ENCODE peak calls at places on chromosomes 13 and 19, in four cellular contexts. K is occipital lobe, T is NCI-H2029 treated with DMSO at 0.1 percent for 48 hours, G is HL-60. O is an unnamed sample.

GRCh38 chr19:8640402-8641004 is 10.1 kb downstream of the NFILZ start:
- DNase-seq in K (no peak), T (no peak), G (peak), O (no peak)

GRCh38 chr13:90445179-90445578 is 902.3 kb upstream of the MIR17HG start:
- DNase-seq in K (no peak), T (no peak), G (no peak), O (no peak)

GRCh38 chr13:57557979-57558529 is 73.5 kb upstream of the PCDH17 start:
- DNase-seq in K (no peak), T (no peak), G (no peak), O (no peak)

GRCh38 chr19:7267792-7268736 is 26.1 kb downstream of the INSR start:
- DNase-seq in K (no peak), T (no peak), G (peak), O (no peak)

GRCh38 chr13:51861728-51862300 is at the start of gene CCDC70:
- DNase-seq in K (no peak), T (no peak), G (no peak), O (no peak)

GRCh38 chr19:49570138-49570856 is 10.1 kb downstream of the NOSIP start:
- DNase-seq in K (no peak), T (peak), G (peak), O (no peak)

GRCh38 chr13:39773833-39774232 is 118.4 kb downstream of the COG6 start:
- DNase-seq in K (no peak), T (no peak), G (no peak), O (no peak)

GRCh38 chr19:41219924-41220567 is 1.0 kb downstream of the AXL start:
- DNase-seq in K (no peak), T (no peak), G (no peak), O (no peak)

GRCh38 chr13:20411638-20412342 is 113.9 kb downstream of the CRYL1 start:
- DNase-seq in K (no peak), T (no peak), G (peak), O (no peak)

GRCh38 chr19:14515501-14516047 is 2.6 kb downstream of the DNAJB1 start:
- DNase-seq in K (no peak), T (no peak), G (no peak), O (no peak)

GRCh38 chr19:7395360-7395781 is 46.6 kb downstream of the ARHGEF18 start:
- DNase-seq in K (no peak), T (no peak), G (no peak), O (no peak)

GRCh38 chr13:39051157-39051556 is 12.9 kb downstream of the NHLRC3 start:
- DNase-seq in K (no peak), T (no peak), G (no peak), O (no peak)

GRCh38 chr19:801030-801860 is 4.0 kb downstream of the PTBP1 start:
- DNase-seq in K (no peak), T (peak), G (no peak), O (no peak)

GRCh38 chr13:30520571-30520970 is 54.8 kb upstream of the HMGB1 start:
- DNase-seq in K (no peak), T (no peak), G (no peak), O (no peak)

GRCh38 chr19:18144361-18144760 is 8.6 kb upstream of the PIK3R2 start:
- DNase-seq in K (no peak), T (no peak), G (no peak), O (no peak)

GRCh38 chr13:61148691-61149332 is 266.8 kb downstream of the PCDH20 start:
- DNase-seq in K (no peak), T (no peak), G (no peak), O (no peak)

GRCh38 chr13:101397742-101398141 is 18.6 kb downstream of the NALCN start:
- DNase-seq in K (no peak), T (no peak), G (no peak), O (no peak)

GRCh38 chr13:52195052-52195837 is 35.8 kb upstream of the NEK3 start:
- DNase-seq in K (peak), T (no peak), G (peak), O (peak)

GRCh38 chr19:56066152-56067023 is 54.7 kb downstream of the ZNF787 start:
- DNase-seq in K (peak), T (peak), G (peak), O (peak)

GRCh38 chr19:566403-566802 is 6.0 kb upstream of the BSG start:
- DNase-seq in K (no peak), T (no peak), G (peak), O (no peak)

GRCh38 chr19:2542341-2543069 is 66.6 kb downstream of the GADD45B start:
- DNase-seq in K (no peak), T (no peak), G (peak), O (no peak)

GRCh38 chr13:75494491-75494890 is 12.5 kb upstream of the TBC1D4 start:
- DNase-seq in K (no peak), T (no peak), G (no peak), O (no peak)

GRCh38 chr13:102648046-102648445 is 46.8 kb downstream of the METTL21C start:
- DNase-seq in K (no peak), T (no peak), G (no peak), O (no peak)

GRCh38 chr13:106796280-106797047 is 228.5 kb upstream of the ARGLU1 start:
- DNase-seq in K (no peak), T (no peak), G (no peak), O (no peak)

GRCh38 chr13:50400035-50400726 is 384.9 kb downstream of the KCNRG start:
- DNase-seq in K (peak), T (no peak), G (no peak), O (peak)

GRCh38 chr19:32658527-32658926 is 16.5 kb downstream of the ANKRD27 start:
- DNase-seq in K (no peak), T (no peak), G (no peak), O (no peak)

GRCh38 chr19:15432018-15432494 is 13.3 kb upstream of the AKAP8L start:
- DNase-seq in K (no peak), T (no peak), G (no peak), O (no peak)

GRCh38 chr19:1986357-1987162 is 29.0 kb downstream of the BTBD2 start:
- DNase-seq in K (no peak), T (no peak), G (no peak), O (no peak)

GRCh38 chr13:69180025-69180424 is 927.6 kb upstream of the ATXN8OS start:
- DNase-seq in K (no peak), T (no peak), G (no peak), O (no peak)